ENCODE peak calls at places on chromosomes 11 and 22, in nine cellular contexts. D, T, K, J, S, G, L, Z and A are unnamed samples.

GRCh38 chr11:111086058-111086457 is 159.5 kb upstream of the POU2AF2 start:
- DNase-seq in D (no peak), T (no peak), K (no peak), J (no peak), S (peak; percentile 18), G (no peak), L (no peak), Z (no peak), A (peak; percentile 64)

GRCh38 chr22:35863432-35863831 is 145.8 kb downstream of the APOL5 start:
- DNase-seq in D (no peak), T (no peak), K (no peak), J (no peak), S (no peak), G (no peak), L (no peak), Z (no peak), A (no peak)

GRCh38 chr11:10881892-10882291 is 24.0 kb upstream of the ZBED5 start:
- DNase-seq in D (no peak), T (no peak), K (no peak), J (no peak), S (no peak), G (no peak), L (no peak), Z (no peak), A (no peak)

GRCh38 chr11:3109921-3110706 is 52.9 kb upstream of the CARS1 start:
- DNase-seq in D (no peak), T (peak; percentile 75), K (no peak), J (no peak), S (peak; percentile 37), G (peak; percentile 72), L (peak; percentile 28), Z (peak; percentile 44), A (peak; percentile 37)

GRCh38 chr11:94769897-94770296 is 1.7 kb downstream of the AMOTL1 start:
- DNase-seq in D (no peak), T (no peak), K (no peak), J (no peak), S (no peak), G (no peak), L (peak; percentile 24), Z (no peak), A (no peak)

GRCh38 chr11:12270215-12270797 is 107.1 kb upstream of the PARVA start:
- DNase-seq in D (no peak), T (no peak), K (no peak), J (no peak), S (no peak), G (no peak), L (no peak), Z (no peak), A (no peak)

GRCh38 chr11:131498631-131499053 is 128.2 kb downstream of the NTM start:
- DNase-seq in D (no peak), T (no peak), K (no peak), J (no peak), S (no peak), G (no peak), L (no peak), Z (no peak), A (no peak)

GRCh38 chr11:18064035-18064434 is 18.0 kb upstream of the TPH1 start:
- DNase-seq in D (no peak), T (no peak), K (no peak), J (no peak), S (no peak), G (no peak), L (no peak), Z (no peak), A (no peak)

GRCh38 chr11:134406264-134407185 is 5.5 kb downstream of the B3GAT1 start:
- DNase-seq in D (no peak), T (no peak), K (no peak), J (no peak), S (no peak), G (no peak), L (no peak), Z (no peak), A (no peak)

GRCh38 chr11:73757598-73757997 is 3.3 kb downstream of the RAB6A start:
- DNase-seq in D (no peak), T (no peak), K (no peak), J (no peak), S (no peak), G (no peak), L (no peak), Z (no peak), A (no peak)

GRCh38 chr11:45109400-45109799 is 37.0 kb upstream of the PRDM11 start:
- DNase-seq in D (no peak), T (no peak), K (no peak), J (no peak), S (no peak), G (no peak), L (no peak), Z (no peak), A (no peak)

GRCh38 chr11:45113807-45114206 is 32.6 kb upstream of the PRDM11 start:
- DNase-seq in D (no peak), T (no peak), K (no peak), J (no peak), S (no peak), G (no peak), L (no peak), Z (no peak), A (no peak)

GRCh38 chr11:45108070-45109064 is 38.1 kb upstream of the PRDM11 start:
- DNase-seq in D (no peak), T (no peak), K (no peak), J (no peak), S (no peak), G (no peak), L (peak; percentile 14), Z (no peak), A (no peak)

GRCh38 chr11:45107051-45107450 is 39.4 kb upstream of the PRDM11 start:
- DNase-seq in D (no peak), T (no peak), K (no peak), J (no peak), S (no peak), G (no peak), L (no peak), Z (no peak), A (no peak)

GRCh38 chr11:45110562-45110961 is 35.9 kb upstream of the PRDM11 start:
- DNase-seq in D (no peak), T (peak; percentile 71), K (peak; percentile 70), J (peak; percentile 48), S (peak; percentile 75), G (no peak), L (peak; percentile 64), Z (peak; percentile 83), A (no peak)
- TF ChIP-seq CTCF in D (peak; percentile 71), T (peak; percentile 67), K (peak; percentile 67), J (peak; percentile 82), S (peak; percentile 72), G (peak; percentile 81), L (peak; percentile 52), Z (peak; percentile 80), A (peak; percentile 86)

DNA sequence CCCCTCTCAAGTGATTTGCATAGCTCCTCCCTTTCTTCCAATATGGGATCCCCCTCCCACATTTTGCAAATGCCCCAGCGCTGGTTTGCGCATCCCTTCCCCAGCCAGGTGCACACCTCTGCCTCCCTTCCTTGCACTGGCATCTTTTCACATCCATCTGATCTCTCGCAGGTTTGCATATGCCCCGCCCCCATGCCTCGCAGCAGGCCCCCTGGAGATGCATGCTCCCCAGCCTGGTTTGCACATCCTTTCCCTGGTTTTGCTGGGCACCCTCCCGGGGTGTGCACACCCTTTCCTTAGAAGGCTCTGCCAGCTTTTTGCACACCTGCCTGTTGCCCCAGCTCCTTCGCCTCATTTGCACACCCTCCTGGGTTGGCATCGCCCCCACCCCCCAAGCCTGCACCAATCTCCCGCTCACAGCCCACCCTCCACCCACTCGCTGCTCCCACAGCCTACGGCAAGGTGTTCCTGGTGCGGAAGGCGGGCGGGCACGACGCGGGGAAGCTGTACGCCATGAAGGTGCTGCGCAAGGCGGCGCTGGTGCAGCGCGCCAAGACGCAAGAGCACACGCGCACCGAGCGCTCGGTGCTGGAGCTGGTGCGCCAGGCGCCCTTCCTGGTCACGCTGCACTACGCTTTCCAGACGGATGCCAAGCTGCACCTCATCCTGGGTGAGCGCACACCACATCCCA is 895 bp downstream of the RPS6KA4 start:
- DNase-seq in D (no peak), T (no peak), K (no peak), J (no peak), S (peak; percentile 54), G (no peak), L (no peak), Z (no peak), A (no peak)
- TF ChIP-seq CTCF in D (no peak), T (peak; percentile 39), K (no peak), J (no peak), S (peak; percentile 19), G (no peak), L (no peak), Z (no peak), A (no peak)

DNA sequence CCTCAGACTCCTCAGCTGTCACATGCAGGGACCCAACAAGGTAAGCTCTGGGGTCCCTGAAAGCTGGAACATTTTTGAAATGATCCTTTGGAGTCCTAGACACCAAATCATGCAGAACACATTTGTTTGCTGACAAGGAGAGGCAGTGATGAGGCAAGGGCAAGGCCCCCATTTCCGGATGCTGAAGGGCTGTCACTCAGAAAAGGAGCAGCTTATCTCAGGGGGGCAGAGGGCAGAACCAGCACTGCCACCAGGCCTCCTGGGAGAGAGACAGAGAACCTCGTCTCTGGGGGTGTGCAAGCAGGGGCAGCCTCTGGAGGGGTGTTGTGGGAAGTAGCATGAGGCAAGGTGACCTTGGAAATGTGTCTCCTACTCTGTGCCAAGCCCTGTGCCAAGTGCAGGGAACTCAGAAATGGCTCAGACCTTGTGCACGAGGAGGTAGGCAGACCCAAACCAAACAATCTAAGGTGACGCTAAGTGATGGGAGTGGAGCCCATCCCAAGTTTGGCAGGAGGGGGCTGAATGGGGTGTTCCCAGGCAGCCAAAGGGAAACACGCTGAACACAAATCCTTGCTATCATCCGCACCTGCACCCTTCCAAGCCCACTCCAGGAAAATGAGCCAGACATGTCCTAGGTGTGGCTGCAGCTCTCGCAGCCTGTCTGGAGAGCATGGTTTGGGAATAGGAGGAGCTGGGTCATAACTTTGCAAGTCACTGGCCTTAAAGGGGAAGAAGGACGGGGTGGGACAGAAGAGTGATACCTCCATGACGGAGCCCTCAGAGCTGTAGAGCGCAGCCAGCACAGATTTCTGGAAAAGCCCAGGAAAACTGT is 94.2 kb downstream of the PDE2A start:
- DNase-seq in D (no peak), T (no peak), K (no peak), J (no peak), S (no peak), G (no peak), L (no peak), Z (no peak), A (no peak)
- TF ChIP-seq CTCF in D (no peak), T (no peak), K (no peak), J (no peak), S (no peak), G (no peak), L (no peak), Z (no peak), A (no peak)

DNA sequence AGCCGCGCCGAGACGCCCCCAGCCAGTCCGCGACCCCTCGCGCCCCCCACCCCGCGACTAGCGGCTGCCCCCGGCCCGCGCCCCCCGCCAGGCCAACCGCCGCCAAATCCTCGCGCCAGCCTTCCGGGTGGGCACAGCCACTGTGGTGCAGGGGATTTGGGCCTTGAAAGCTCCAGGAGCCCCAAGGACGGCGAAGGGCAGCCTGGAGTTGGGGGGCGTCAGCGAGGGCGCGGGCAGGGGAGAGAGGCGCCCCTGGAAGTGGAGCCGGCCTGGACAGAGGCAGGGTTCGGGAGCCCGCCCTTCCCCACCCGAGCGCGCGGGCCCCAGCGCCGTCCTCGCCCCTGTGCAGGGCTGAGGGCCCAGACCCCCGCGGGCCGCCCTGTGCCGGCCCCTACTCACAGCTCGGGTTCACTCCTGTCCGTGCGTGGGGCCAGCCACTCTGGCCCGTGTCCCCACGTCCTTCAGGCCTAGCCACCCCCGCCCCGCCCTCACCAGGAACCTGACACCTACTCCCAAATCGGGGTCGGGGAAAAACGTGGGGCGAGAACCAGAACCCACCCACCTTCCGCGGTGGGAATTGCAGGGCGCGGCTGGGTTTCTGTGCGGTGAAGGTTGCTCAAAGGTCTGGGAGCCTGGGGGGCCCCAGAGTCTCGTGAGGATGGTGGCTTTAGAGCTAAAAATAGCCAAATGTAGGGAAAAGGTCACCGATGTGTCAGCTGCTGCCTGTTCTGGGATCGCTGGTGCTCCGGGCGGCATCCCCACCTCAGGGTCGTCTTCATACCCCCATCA is at the start of gene CPT1B:
- DNase-seq in D (no peak), T (no peak), K (no peak), J (no peak), S (no peak), G (no peak), L (no peak), Z (peak; percentile 5), A (peak; percentile 50)
- TF ChIP-seq CTCF in D (no peak), T (no peak), K (no peak), J (no peak), S (no peak), G (no peak), L (no peak), Z (no peak), A (no peak)